ENCODE peak calls at places on chromosomes 2 and 18, in four cellular contexts. L, H, W and F are unnamed samples. For H3K4me1, the result is how much of the 10 kb centered on the place peaks cover.

GRCh38 chr2:23077599-23077998 is 307.4 kb upstream of the KLHL29 start:
- DNase-seq in L (no peak), H (no peak), W (no peak), F (no peak)

GRCh38 chr2:3377279-3377611 is 373 bp downstream of the EIPR1 start:
- DNase-seq in L (no peak), H (no peak), W (no peak), F (no peak)

GRCh38 chr2:48723125-48723524 is 32.4 kb downstream of the LHCGR start:
- DNase-seq in L (no peak), H (no peak), W (no peak), F (no peak)

GRCh38 chr2:127674241-127675209 is 805 bp downstream of the LIMS2 start:
- DNase-seq in L (no peak), H (no peak), W (peak), F (peak)

GRCh38 chr18:10660485-10660884 is 134.7 kb downstream of the NAPG start:
- DNase-seq in L (no peak), H (no peak), W (no peak), F (no peak)

GRCh38 chr2:99072556-99072955 is 69.0 kb upstream of the C2orf15 start:
- DNase-seq in L (no peak), H (no peak), W (no peak), F (peak)

GRCh38 chr2:7034313-7034712 is 117.1 kb downstream of the RNF144A start:
- DNase-seq in L (no peak), H (no peak), W (no peak), F (no peak)

GRCh38 chr2:49948744-49949143 is 794.4 kb upstream of the FSHR start:
- DNase-seq in L (no peak), H (no peak), W (no peak), F (no peak)

GRCh38 chr2:233356546-233357308 is 2.4 kb downstream of the DGKD start:
- DNase-seq in L (no peak), H (peak), W (no peak), F (peak)

GRCh38 chr2:241772063-241772499 is 4.5 kb upstream of the GAL3ST2 start:
- DNase-seq in L (no peak), H (no peak), W (no peak), F (no peak)

GRCh38 chr2:98559581-98559980 is 48.7 kb downstream of the COA5 start:
- DNase-seq in L (no peak), H (no peak), W (no peak), F (no peak)

GRCh38 chr18:56221195-56222065 is 417.0 kb downstream of the TXNL1 start:
- DNase-seq in L (no peak), H (no peak), W (no peak), F (no peak)

GRCh38 chr2:217743980-217744761 is 258.6 kb downstream of the TNS1 start:
- DNase-seq in L (no peak), H (no peak), W (no peak), F (no peak)

GRCh38 chr18:23964282-23965238 is 50.0 kb upstream of the TTC39C start:
- DNase-seq in L (no peak), H (peak), W (no peak), F (no peak)

GRCh38 chr2:231012471-231012870 is 16.6 kb downstream of the SPATA3 start:
- DNase-seq in L (no peak), H (no peak), W (no peak), F (no peak)

GRCh38 chr2:89842180-89842908 is 1150.9 kb downstream of the RPIA start:
- DNase-seq in L (no peak), H (no peak), W (peak), F (no peak)

GRCh38 chr2:43542285-43542933 is 53.4 kb downstream of the THADA start:
- DNase-seq in L (peak), H (no peak), W (no peak), F (no peak)

GRCh38 chr2:202265467-202266277 is at the start of gene NOP58:
- DNase-seq in L (peak), H (peak), W (peak), F (peak)
- TF ChIP-seq POLR2A in L (peak), H (peak), W (peak), F (peak)

GRCh38 chr2:215615829-215616226 is 180.0 kb upstream of the FN1 start:
- DNase-seq in L (no peak), H (no peak), W (no peak), F (no peak)

GRCh38 chr2:215614296-215614695 is 178.4 kb upstream of the FN1 start:
- DNase-seq in L (no peak), H (no peak), W (no peak), F (no peak)

GRCh38 chr2:215617060-215617824 is 181.4 kb upstream of the FN1 start:
- DNase-seq in L (no peak), H (no peak), W (no peak), F (no peak)

GRCh38 chr2:215613265-215613664 is 177.4 kb upstream of the FN1 start:
- DNase-seq in L (no peak), H (no peak), W (no peak), F (no peak)

GRCh38 chr2:215615067-215615828 is 179.4 kb upstream of the FN1 start:
- DNase-seq in L (no peak), H (no peak), W (peak), F (peak)
- H3K4me1 ChIP-seq in L (under half), H (under half), W (under half), F (under half)

GRCh38 chr2:174153757-174154680 is 94.3 kb downstream of the OLA1 start:
- DNase-seq in L (peak), H (no peak), W (no peak), F (no peak)
- TF ChIP-seq POLR2AphosphoS5 in L (no peak), H (no peak), W (no peak), F (no peak)

DNA sequence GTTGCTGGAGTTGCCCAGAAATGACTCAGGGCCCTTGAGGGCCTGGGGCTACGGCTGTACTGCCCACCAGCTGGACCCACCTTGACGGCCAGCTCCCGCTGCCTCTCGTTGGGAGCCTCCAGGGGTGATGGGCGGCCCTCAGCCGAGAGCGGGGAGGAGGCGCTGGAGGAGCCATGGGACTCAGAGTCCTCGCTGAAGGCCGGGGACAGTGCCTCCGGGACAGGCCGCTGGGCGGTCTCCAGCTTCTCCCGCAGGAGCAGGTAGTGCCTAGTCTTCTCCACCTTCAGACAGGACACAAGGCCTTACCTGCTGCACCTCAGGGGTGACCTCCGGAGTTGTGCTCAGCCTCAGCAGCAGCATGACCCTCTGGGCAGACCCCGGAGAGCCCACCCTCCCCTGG is 30.7 kb downstream of the AQP12A start:
- DNase-seq in L (no peak), H (no peak), W (no peak), F (no peak)
- TF ChIP-seq POLR2A in L (no peak), H (no peak), W (no peak), F (no peak)

DNA sequence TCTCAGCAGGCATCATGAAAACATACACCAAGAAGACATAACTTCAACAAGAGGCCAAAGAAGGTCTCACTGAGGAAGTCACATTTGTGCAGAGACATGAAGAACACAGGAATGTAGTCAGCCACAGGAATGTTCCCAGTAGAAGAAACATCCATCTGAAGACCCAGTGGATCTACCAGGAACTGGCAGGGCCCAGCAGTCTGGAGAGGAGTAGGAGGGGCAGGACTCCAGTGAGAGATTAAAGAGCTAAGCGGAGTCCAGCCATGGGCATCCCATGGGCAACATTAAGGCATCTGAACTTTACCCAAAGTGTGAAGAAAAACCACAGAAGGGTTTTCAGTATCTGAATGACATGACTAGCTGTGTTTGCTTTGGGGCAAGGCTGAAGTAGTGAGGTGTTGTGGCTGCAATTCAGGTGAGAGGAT is 103.1 kb downstream of the UPP2 start:
- DNase-seq in L (no peak), H (no peak), W (no peak), F (no peak)
- H3K4me1 ChIP-seq in L (under half), H (under half), W (under half), F (under half)